ENCODE peak calls at places on chromosomes 4 and X, in five cellular contexts. One of them, this sample, is unnamed.

GRCh38 chr4:52824603-52825310 is 37.4 kb upstream of the RASL11B start:
- DNase-seq in sigmoid colon: no peak
- DNase-seq in transverse colon: no peak
- DNase-seq in tibial nerve: no peak
- DNase-seq in GM12891: no peak
- DNase-seq in this sample: no peak

GRCh38 chr4:113969935-113970334 is 9.5 kb downstream of the ARSJ start:
- DNase-seq in GM12891: no peak
- DNase-seq in sigmoid colon: no peak
- DNase-seq in transverse colon: no peak
- DNase-seq in tibial nerve: no peak
- DNase-seq in this sample: no peak

GRCh38 chr4:119627267-119628190 is 1.1 kb downstream of the PDE5A start:
- DNase-seq in GM12891: peak
- DNase-seq in tibial nerve: peak
- DNase-seq in transverse colon: peak
- DNase-seq in sigmoid colon: peak
- DNase-seq in this sample: peak

GRCh38 chrX:40086569-40087335 is 11.0 kb downstream of the BCOR start:
- DNase-seq in GM12891: no peak
- DNase-seq in tibial nerve: no peak
- DNase-seq in sigmoid colon: peak
- DNase-seq in transverse colon: no peak
- DNase-seq in this sample: no peak

GRCh38 chr4:2177443-2178093 is 64.4 kb downstream of the HAUS3 start:
- DNase-seq in transverse colon: no peak
- DNase-seq in GM12891: no peak
- DNase-seq in tibial nerve: no peak
- DNase-seq in sigmoid colon: no peak
- DNase-seq in this sample: no peak

GRCh38 chr4:84474107-84474506 is 25.0 kb downstream of the NKX6-1 start:
- DNase-seq in transverse colon: no peak
- DNase-seq in sigmoid colon: no peak
- DNase-seq in tibial nerve: no peak
- DNase-seq in GM12891: no peak
- DNase-seq in this sample: no peak

GRCh38 chrX:88397551-88397950 is 349.5 kb upstream of the CPXCR1 start:
- DNase-seq in sigmoid colon: no peak
- DNase-seq in GM12891: no peak
- DNase-seq in tibial nerve: no peak
- DNase-seq in transverse colon: no peak
- DNase-seq in this sample: no peak

GRCh38 chrX:6386837-6387236 is 148.1 kb downstream of the VCX3A start:
- DNase-seq in tibial nerve: no peak
- DNase-seq in GM12891: no peak
- DNase-seq in transverse colon: no peak
- DNase-seq in sigmoid colon: no peak
- DNase-seq in this sample: no peak

GRCh38 chrX:41245641-41246040 is 88.3 kb upstream of the DDX3X start:
- DNase-seq in tibial nerve: no peak
- DNase-seq in GM12891: no peak
- DNase-seq in sigmoid colon: no peak
- DNase-seq in transverse colon: no peak
- DNase-seq in this sample: no peak

GRCh38 chrX:6679988-6680387 is 145.1 kb upstream of the VCX3A start:
- DNase-seq in sigmoid colon: no peak
- DNase-seq in GM12891: no peak
- DNase-seq in transverse colon: no peak
- DNase-seq in tibial nerve: no peak
- DNase-seq in this sample: no peak

GRCh38 chr4:182929296-182929695 is 12.1 kb upstream of the DCTD start:
- DNase-seq in tibial nerve: no peak
- DNase-seq in sigmoid colon: no peak
- DNase-seq in GM12891: no peak
- DNase-seq in transverse colon: no peak
- DNase-seq in this sample: peak

GRCh38 chr4:94852601-94853000 is 94.8 kb downstream of the BMPR1B start:
- DNase-seq in tibial nerve: no peak
- DNase-seq in transverse colon: no peak
- DNase-seq in sigmoid colon: no peak
- DNase-seq in GM12891: no peak
- DNase-seq in this sample: no peak

GRCh38 chrX:34655496-34656258 is 1.4 kb downstream of the TMEM47 start:
- DNase-seq in sigmoid colon: no peak
- DNase-seq in GM12891: no peak
- DNase-seq in tibial nerve: no peak
- DNase-seq in transverse colon: no peak
- DNase-seq in this sample: no peak

GRCh38 chr4:108135549-108136209 is 33.1 kb downstream of the LEF1 start:
- DNase-seq in tibial nerve: no peak
- DNase-seq in GM12891: no peak
- DNase-seq in sigmoid colon: no peak
- DNase-seq in transverse colon: no peak
- DNase-seq in this sample: no peak

GRCh38 chr4:181157647-181158046 is 1085.6 kb upstream of the TENM3 start:
- DNase-seq in sigmoid colon: no peak
- DNase-seq in tibial nerve: no peak
- DNase-seq in GM12891: no peak
- DNase-seq in transverse colon: no peak
- DNase-seq in this sample: no peak

GRCh38 chr4:108433832-108434231 is 186.5 kb upstream of the RPL34 start:
- DNase-seq in sigmoid colon: no peak
- DNase-seq in transverse colon: no peak
- DNase-seq in tibial nerve: no peak
- DNase-seq in GM12891: no peak
- DNase-seq in this sample: no peak

GRCh38 chr4:89136525-89136924 is 25.2 kb downstream of the TIGD2 start:
- DNase-seq in tibial nerve: no peak
- DNase-seq in transverse colon: no peak
- DNase-seq in sigmoid colon: no peak
- DNase-seq in GM12891: no peak
- DNase-seq in this sample: no peak

GRCh38 chr4:10461091-10461849 is 4.0 kb upstream of the ZNF518B start:
- DNase-seq in transverse colon: peak
- DNase-seq in sigmoid colon: no peak
- DNase-seq in GM12891: peak
- DNase-seq in tibial nerve: peak
- DNase-seq in this sample: no peak

GRCh38 chr4:52028970-52029369 is 8.8 kb upstream of the LRRC66 start:
- DNase-seq in transverse colon: no peak
- DNase-seq in sigmoid colon: no peak
- DNase-seq in GM12891: no peak
- DNase-seq in tibial nerve: no peak
- DNase-seq in this sample: no peak

GRCh38 chr4:24974252-24974580 is 56.5 kb downstream of the LGI2 start:
- DNase-seq in sigmoid colon: no peak
- DNase-seq in GM12891: no peak
- DNase-seq in tibial nerve: no peak
- DNase-seq in transverse colon: peak
- DNase-seq in this sample: no peak

GRCh38 chr4:30429813-30430466 is 290.2 kb upstream of the PCDH7 start:
- DNase-seq in sigmoid colon: no peak
- DNase-seq in transverse colon: no peak
- DNase-seq in tibial nerve: no peak
- DNase-seq in GM12891: no peak
- DNase-seq in this sample: peak

GRCh38 chrX:2502668-2503519 is 2.1 kb upstream of the DHRSX start:
- DNase-seq in tibial nerve: no peak
- DNase-seq in transverse colon: peak
- DNase-seq in sigmoid colon: no peak
- DNase-seq in GM12891: no peak
- DNase-seq in this sample: no peak

GRCh38 chr4:126778348-126778747 is 854.4 kb upstream of the INTU start:
- DNase-seq in tibial nerve: no peak
- DNase-seq in transverse colon: no peak
- DNase-seq in GM12891: no peak
- DNase-seq in sigmoid colon: no peak
- DNase-seq in this sample: no peak
- TF ChIP-seq POLR2A in tibial nerve: no peak
- TF ChIP-seq POLR2A in transverse colon: no peak
- TF ChIP-seq POLR2A in GM12891: no peak
- TF ChIP-seq POLR2A in sigmoid colon: no peak
- TF ChIP-seq POLR2A in this sample: no peak

GRCh38 chrX:131727778-131728177 is 183.9 kb downstream of the OR13H1 start:
- DNase-seq in transverse colon: no peak
- DNase-seq in GM12891: no peak
- DNase-seq in sigmoid colon: no peak
- DNase-seq in tibial nerve: no peak
- DNase-seq in this sample: no peak

GRCh38 chrX:131729295-131729694 is 185.4 kb downstream of the OR13H1 start:
- DNase-seq in tibial nerve: no peak
- DNase-seq in GM12891: no peak
- DNase-seq in sigmoid colon: peak
- DNase-seq in transverse colon: peak
- DNase-seq in this sample: no peak

GRCh38 chrX:131725001-131725654 is 181.3 kb downstream of the OR13H1 start:
- DNase-seq in GM12891: no peak
- DNase-seq in transverse colon: no peak
- DNase-seq in sigmoid colon: no peak
- DNase-seq in tibial nerve: no peak
- DNase-seq in this sample: no peak

GRCh38 chrX:131724292-131724691 is 180.4 kb downstream of the OR13H1 start:
- DNase-seq in GM12891: no peak
- DNase-seq in tibial nerve: no peak
- DNase-seq in sigmoid colon: no peak
- DNase-seq in transverse colon: no peak
- DNase-seq in this sample: no peak

GRCh38 chrX:131728295-131729145 is 184.6 kb downstream of the OR13H1 start:
- DNase-seq in tibial nerve: no peak
- DNase-seq in sigmoid colon: peak
- DNase-seq in GM12891: no peak
- DNase-seq in transverse colon: peak
- DNase-seq in this sample: no peak
- TF ChIP-seq POLR2A in tibial nerve: no peak
- TF ChIP-seq POLR2A in sigmoid colon: no peak
- TF ChIP-seq POLR2A in GM12891: no peak
- TF ChIP-seq POLR2A in transverse colon: no peak
- TF ChIP-seq POLR2A in this sample: no peak

DNA sequence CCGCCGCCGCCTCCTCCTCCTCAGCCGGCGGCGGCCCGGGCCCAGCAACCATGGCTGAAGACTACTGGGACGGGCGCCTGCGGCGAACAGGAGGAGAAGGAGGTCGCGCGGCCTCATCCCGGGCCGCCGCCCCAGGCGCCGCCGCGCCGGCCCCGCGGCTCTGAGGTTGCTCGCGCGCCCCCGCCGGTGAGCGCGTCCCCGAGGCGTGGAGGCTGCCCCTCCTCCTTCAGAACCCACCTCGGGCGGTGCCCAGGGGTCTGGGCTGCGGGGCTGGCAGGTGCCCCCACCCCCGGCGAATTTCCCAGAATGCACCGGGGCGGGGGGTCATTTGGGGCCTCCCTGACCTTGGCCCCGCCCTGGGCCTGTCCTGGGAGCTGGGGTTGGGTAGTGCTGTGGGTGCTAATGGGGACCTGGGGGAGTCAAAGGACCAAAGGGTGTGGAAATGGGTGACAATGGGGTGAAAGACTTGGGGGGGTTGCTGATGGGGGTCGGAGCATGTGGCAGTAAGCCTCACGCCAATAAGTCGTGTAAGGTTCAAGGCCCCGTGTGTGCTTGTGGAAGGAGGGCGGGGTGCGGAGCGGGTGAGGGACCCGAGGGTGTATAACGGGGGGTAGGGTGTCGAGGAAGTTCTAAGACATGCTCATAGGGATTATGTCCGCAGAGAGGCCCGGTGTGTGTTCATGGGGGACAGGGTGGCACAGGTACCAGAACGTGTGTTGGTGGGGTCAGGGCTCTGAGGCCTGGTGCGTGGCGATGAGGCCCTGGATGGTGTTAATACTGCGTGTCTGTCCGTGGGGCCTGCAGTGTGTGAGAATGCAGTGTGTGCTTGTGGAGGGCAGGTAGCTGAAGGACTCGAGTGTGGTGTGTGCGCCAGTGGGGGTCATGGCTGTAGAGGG is 687 bp downstream of the CDK16 start:
- DNase-seq in transverse colon: peak
- DNase-seq in sigmoid colon: peak
- DNase-seq in GM12891: peak
- DNase-seq in tibial nerve: no peak
- DNase-seq in this sample: no peak
- TF ChIP-seq POLR2A in transverse colon: no peak
- TF ChIP-seq POLR2A in sigmoid colon: no peak
- TF ChIP-seq POLR2A in GM12891: no peak
- TF ChIP-seq POLR2A in tibial nerve: no peak
- TF ChIP-seq POLR2A in this sample: no peak

GRCh38 chr4:150235317-150235716 is 157.1 kb downstream of the DCLK2 start:
- DNase-seq in GM12891: no peak
- DNase-seq in transverse colon: no peak
- DNase-seq in sigmoid colon: no peak
- DNase-seq in tibial nerve: no peak
- DNase-seq in this sample: no peak
- TF ChIP-seq POLR2A in GM12891: no peak
- TF ChIP-seq POLR2A in transverse colon: no peak
- TF ChIP-seq POLR2A in sigmoid colon: no peak
- TF ChIP-seq POLR2A in tibial nerve: no peak
- TF ChIP-seq POLR2A in this sample: no peak

DNA sequence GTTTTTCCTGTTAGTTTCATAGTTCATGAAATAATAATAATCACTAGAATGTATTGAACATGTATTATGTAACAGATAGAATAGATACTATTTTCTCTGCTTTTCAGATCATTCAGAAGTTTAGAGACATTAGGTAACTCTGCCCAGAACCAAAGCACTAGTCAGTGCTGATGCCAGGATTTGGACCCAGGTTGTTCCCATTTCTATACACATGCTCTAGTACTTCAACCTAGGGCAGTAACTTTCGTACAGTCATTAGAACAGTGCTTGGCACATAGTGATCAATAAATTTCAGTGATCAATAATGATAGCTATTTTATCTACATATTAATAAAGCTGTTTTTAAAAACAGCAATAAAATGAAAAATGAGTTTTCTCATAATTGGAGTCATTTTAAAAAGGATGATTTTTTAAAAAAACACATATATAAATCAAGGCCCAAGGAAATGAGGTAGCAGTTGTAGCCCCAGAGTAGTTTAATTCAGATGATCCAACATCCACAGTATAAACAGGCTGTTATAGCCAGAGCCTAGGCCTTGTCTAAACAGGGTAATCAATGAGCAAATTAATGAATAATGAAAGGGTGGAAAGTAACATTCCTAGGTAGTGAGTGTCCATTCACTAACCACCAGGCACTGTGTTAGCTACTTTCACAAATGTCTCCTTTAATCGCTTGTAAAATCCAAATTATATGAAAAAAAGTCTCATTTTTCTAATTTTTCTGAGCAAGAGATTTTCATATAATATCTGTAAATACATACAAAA is 25.6 kb downstream of the TXK start:
- DNase-seq in GM12891: no peak
- DNase-seq in tibial nerve: no peak
- DNase-seq in sigmoid colon: no peak
- DNase-seq in transverse colon: no peak
- DNase-seq in this sample: no peak
- TF ChIP-seq POLR2A in GM12891: no peak
- TF ChIP-seq POLR2A in tibial nerve: no peak
- TF ChIP-seq POLR2A in sigmoid colon: no peak
- TF ChIP-seq POLR2A in transverse colon: no peak
- TF ChIP-seq POLR2A in this sample: no peak

GRCh38 chr4:174522183-174523002 is at the start of gene HPGD:
- DNase-seq in tibial nerve: peak
- DNase-seq in transverse colon: peak
- DNase-seq in sigmoid colon: peak
- DNase-seq in GM12891: peak
- DNase-seq in this sample: peak
- TF ChIP-seq POLR2A in tibial nerve: no peak
- TF ChIP-seq POLR2A in transverse colon: peak
- TF ChIP-seq POLR2A in sigmoid colon: no peak
- TF ChIP-seq POLR2A in GM12891: no peak
- TF ChIP-seq POLR2A in this sample: no peak

GRCh38 chrX:132470830-132471229 is 18.0 kb downstream of the MBNL3 start:
- DNase-seq in sigmoid colon: no peak
- DNase-seq in tibial nerve: no peak
- DNase-seq in transverse colon: no peak
- DNase-seq in GM12891: no peak
- DNase-seq in this sample: no peak
- TF ChIP-seq POLR2A in sigmoid colon: no peak
- TF ChIP-seq POLR2A in tibial nerve: no peak
- TF ChIP-seq POLR2A in transverse colon: no peak
- TF ChIP-seq POLR2A in GM12891: no peak
- TF ChIP-seq POLR2A in this sample: no peak